ENCODE peak calls at places on chromosomes 11 and 22, in six cellular contexts. P, I, B, F, W and D are unnamed samples.

GRCh38 chr11:134637091-134638015 is 225.3 kb upstream of the B3GAT1 start:
- DNase-seq in W (no peak), P (no peak), I (no peak), B (no peak), F (peak; percentile 34), D (no peak)

GRCh38 chr22:47231759-47232158 is 469.3 kb downstream of the TBC1D22A start:
- DNase-seq in B (no peak), W (no peak), I (no peak), P (no peak), F (no peak), D (no peak)

GRCh38 chr11:69437001-69437875 is 44.2 kb upstream of the LINC01488 start:
- DNase-seq in B (no peak), I (peak; percentile 91), F (peak; percentile 94), P (no peak), W (no peak), D (no peak)

GRCh38 chr11:118415739-118416068 is 14.3 kb downstream of the ATP5MG start:
- DNase-seq in I (peak; percentile 88), F (peak; percentile 85), B (peak; percentile 95), W (peak; percentile 14), P (peak; percentile 88), D (no peak)

GRCh38 chr11:441043-441417 is 781 bp downstream of the ANO9 start:
- DNase-seq in W (no peak), F (no peak), I (no peak), P (no peak), B (no peak), D (no peak)

GRCh38 chr11:71307811-71308645 is 55.7 kb upstream of the SHANK2 start:
- DNase-seq in I (no peak), W (no peak), P (no peak), F (peak; percentile 39), B (no peak), D (no peak)

GRCh38 chr11:76889414-76889975 is 28.8 kb downstream of the ACER3 start:
- DNase-seq in B (no peak), I (no peak), P (no peak), W (no peak), F (no peak), D (no peak)

GRCh38 chr11:15149050-15149449 is 34.3 kb downstream of the INSC start:
- DNase-seq in W (no peak), P (no peak), F (no peak), B (no peak), I (no peak), D (no peak)

GRCh38 chr22:30054067-30054763 is 26.0 kb upstream of the HORMAD2 start:
- DNase-seq in B (no peak), P (no peak), W (no peak), I (no peak), F (no peak), D (no peak)

GRCh38 chr22:21448627-21449416 is 18.4 kb upstream of the TMEM191C start:
- DNase-seq in B (no peak), I (no peak), F (peak; percentile 33), P (no peak), W (no peak), D (no peak)

GRCh38 chr22:48869161-48869560 is 958.5 kb downstream of the BRD1 start:
- DNase-seq in B (no peak), I (no peak), F (no peak), P (no peak), W (no peak), D (no peak)

GRCh38 chr22:47207387-47207786 is 444.9 kb downstream of the TBC1D22A start:
- DNase-seq in F (no peak), P (no peak), I (no peak), B (no peak), W (no peak), D (peak; percentile 7)

GRCh38 chr11:103940542-103940941 is 95.9 kb upstream of the DDI1 start:
- DNase-seq in W (no peak), F (no peak), P (no peak), I (peak; percentile 17), B (peak; percentile 41), D (no peak)

GRCh38 chr22:48842583-48842945 is 985.1 kb downstream of the BRD1 start:
- DNase-seq in P (no peak), I (no peak), W (no peak), F (no peak), B (no peak), D (no peak)

GRCh38 chr11:93212094-93212493 is 14.3 kb upstream of the SLC36A4 start:
- DNase-seq in F (no peak), P (no peak), B (no peak), I (no peak), W (no peak), D (no peak)

GRCh38 chr11:68297812-68298658 is 14.4 kb upstream of the LRP5 start:
- DNase-seq in F (peak; percentile 93), P (peak; percentile 41), I (peak; percentile 89), W (peak; percentile 60), B (peak; percentile 62), D (peak; percentile 56)

GRCh38 chr11:110529043-110529442 is 99.3 kb downstream of the FDX1 start:
- DNase-seq in B (peak; percentile 24), W (no peak), I (no peak), P (no peak), F (peak; percentile 78), D (no peak)

GRCh38 chr22:23904855-23905254 is 10.7 kb downstream of the MIF start:
- DNase-seq in B (no peak), F (no peak), W (no peak), P (no peak), I (no peak), D (no peak)

GRCh38 chr22:35310556-35311550 is 11.2 kb downstream of the TOM1 start:
- DNase-seq in W (no peak), F (no peak), B (no peak), P (no peak), I (no peak), D (no peak)

GRCh38 chr22:50342651-50343540 is at the start of gene PPP6R2:
- DNase-seq in B (peak; percentile 69), W (peak; percentile 86), F (peak; percentile 93), I (peak; percentile 92), P (peak; percentile 43), D (peak; percentile 84)

GRCh38 chr22:31244044-31244942 is 32.2 kb downstream of the LIMK2 start:
- DNase-seq in B (peak; percentile 91), F (peak; percentile 92), P (no peak), I (peak; percentile 97), W (no peak), D (no peak)

GRCh38 chr11:32713496-32713895 is 81.0 kb downstream of the CCDC73 start:
- DNase-seq in I (peak; percentile 9), B (peak; percentile 4), F (no peak), P (no peak), W (no peak), D (no peak)

GRCh38 chr11:66317322-66317765 is 500 bp upstream of the CD248 start:
- DNase-seq in I (no peak), W (no peak), B (peak; percentile 83), P (no peak), F (peak; percentile 73), D (no peak)

GRCh38 chr11:120198403-120198786 is 12.4 kb upstream of the OAF start:
- DNase-seq in B (no peak), I (no peak), W (no peak), F (no peak), P (no peak), D (no peak)